ENCODE peak calls at places on chromosomes 4 and X, in five cellular contexts. N is PC-9, F is HepG2, Z is HCT116, X is astrocyte. I is an unnamed sample.

GRCh38 chr4:86032476-86033022 is 327.3 kb downstream of the MAPK10 start:
- DNase-seq in X (peak; percentile 95), F (no peak), Z (no peak), N (peak; percentile 12), I (no peak)

GRCh38 chr4:42331914-42332368 is 65.3 kb upstream of the SHISA3 start:
- DNase-seq in N (no peak), X (peak; percentile 11), F (no peak), Z (peak; percentile 24), I (no peak)

GRCh38 chrX:54945224-54945623 is 24.6 kb downstream of the TRO start:
- DNase-seq in N (no peak), X (no peak), Z (no peak), F (no peak), I (no peak)

GRCh38 chr4:52862605-52863236 is 604 bp downstream of the RASL11B start:
- DNase-seq in N (no peak), Z (no peak), X (no peak), F (no peak), I (no peak)

GRCh38 chrX:7446815-7447214 is 298.9 kb upstream of the PUDP start:
- DNase-seq in X (no peak), N (peak; percentile 40), Z (no peak), F (no peak), I (no peak)

GRCh38 chrX:13167444-13168207 is 123.2 kb upstream of the FAM9C start:
- DNase-seq in X (peak; percentile 48), N (no peak), F (no peak), Z (no peak), I (peak; percentile 4)

GRCh38 chr4:7192252-7193039 is at the start of gene SORCS2:
- DNase-seq in N (peak; percentile 82), X (no peak), F (peak; percentile 12), Z (no peak), I (no peak)

GRCh38 chr4:65968873-65969272 is 298.6 kb upstream of the EPHA5 start:
- DNase-seq in Z (no peak), F (peak; percentile 10), X (peak; percentile 71), N (no peak), I (no peak)

GRCh38 chrX:131633285-131633917 is 89.5 kb downstream of the OR13H1 start:
- DNase-seq in F (peak; percentile 29), N (peak; percentile 45), X (peak; percentile 14), Z (peak; percentile 29), I (peak; percentile 51)

GRCh38 chrX:152905081-152905420 is 7.2 kb downstream of the ZNF185 start:
- DNase-seq in N (no peak), Z (no peak), X (no peak), F (no peak), I (no peak)

GRCh38 chrX:46967547-46967946 is 55.3 kb downstream of the JADE3 start:
- DNase-seq in N (no peak), X (no peak), Z (no peak), F (no peak), I (peak; percentile 33)

GRCh38 chr4:82561745-82562552 is at the start of gene TMEM150C:
- DNase-seq in N (peak; percentile 18), F (no peak), X (peak; percentile 3), Z (no peak), I (no peak)

GRCh38 chr4:186900232-186900900 is 176.7 kb upstream of the FAT1 start:
- DNase-seq in F (no peak), X (peak; percentile 88), Z (no peak), N (no peak), I (no peak)

GRCh38 chrX:47854474-47854873 is 17.8 kb downstream of the ZNF81 start:
- DNase-seq in F (no peak), Z (no peak), X (no peak), N (no peak), I (peak; percentile 22)

GRCh38 chr4:57154191-57154590 is 44.0 kb upstream of the IGFBP7 start:
- DNase-seq in N (no peak), F (no peak), X (peak; percentile 54), Z (no peak), I (no peak)

GRCh38 chr4:76011018-76011670 is 3.8 kb upstream of the CXCL9 start:
- DNase-seq in F (no peak), X (no peak), N (no peak), Z (no peak), I (no peak)

GRCh38 chr4:161799687-161800086 is 364.1 kb downstream of the FSTL5 start:
- DNase-seq in N (no peak), Z (no peak), F (peak; percentile 52), X (peak; percentile 47), I (no peak)

GRCh38 chrX:1185556-1185955 is 26.9 kb downstream of the CRLF2 start:
- DNase-seq in Z (no peak), F (no peak), N (no peak), X (no peak), I (no peak)

GRCh38 chr4:150591284-150591874 is 9.4 kb downstream of the MAB21L2 start:
- DNase-seq in F (peak; percentile 25), N (no peak), Z (no peak), X (no peak), I (no peak)

GRCh38 chr4:7266525-7267292 is 74.4 kb downstream of the SORCS2 start:
- DNase-seq in Z (peak; percentile 32), N (peak; percentile 42), F (no peak), X (peak; percentile 92), I (no peak)

GRCh38 chrX:107674480-107675364 is 46.4 kb downstream of the PRPS1 start:
- DNase-seq in N (peak; percentile 39), F (no peak), Z (no peak), X (peak; percentile 17), I (peak; percentile 11)

GRCh38 chr4:152676052-152676854 is 3.5 kb downstream of the TMEM154 start:
- DNase-seq in Z (no peak), X (no peak), F (no peak), N (no peak), I (peak; percentile 37)
- H3K79me2 ChIP-seq in Z (no peaks in the 10 kb centered on the region), X (peaks cover 3% of the 10 kb centered on the region), F (no peaks in the 10 kb centered on the region), N (peaks cover 6% of the 10 kb centered on the region), I (peaks cover 31% of the 10 kb centered on the region)

GRCh38 chr4:176277162-176277904 is 8.3 kb upstream of the ASB5 start:
- DNase-seq in N (peak; percentile 48), Z (peak; percentile 39), X (peak; percentile 36), F (peak; percentile 39), I (peak; percentile 51)
- TF ChIP-seq CTCF in N (peak; percentile 52), Z (peak; percentile 51), X (peak; percentile 65), F (peak; percentile 52), I (peak; percentile 74)

DNA sequence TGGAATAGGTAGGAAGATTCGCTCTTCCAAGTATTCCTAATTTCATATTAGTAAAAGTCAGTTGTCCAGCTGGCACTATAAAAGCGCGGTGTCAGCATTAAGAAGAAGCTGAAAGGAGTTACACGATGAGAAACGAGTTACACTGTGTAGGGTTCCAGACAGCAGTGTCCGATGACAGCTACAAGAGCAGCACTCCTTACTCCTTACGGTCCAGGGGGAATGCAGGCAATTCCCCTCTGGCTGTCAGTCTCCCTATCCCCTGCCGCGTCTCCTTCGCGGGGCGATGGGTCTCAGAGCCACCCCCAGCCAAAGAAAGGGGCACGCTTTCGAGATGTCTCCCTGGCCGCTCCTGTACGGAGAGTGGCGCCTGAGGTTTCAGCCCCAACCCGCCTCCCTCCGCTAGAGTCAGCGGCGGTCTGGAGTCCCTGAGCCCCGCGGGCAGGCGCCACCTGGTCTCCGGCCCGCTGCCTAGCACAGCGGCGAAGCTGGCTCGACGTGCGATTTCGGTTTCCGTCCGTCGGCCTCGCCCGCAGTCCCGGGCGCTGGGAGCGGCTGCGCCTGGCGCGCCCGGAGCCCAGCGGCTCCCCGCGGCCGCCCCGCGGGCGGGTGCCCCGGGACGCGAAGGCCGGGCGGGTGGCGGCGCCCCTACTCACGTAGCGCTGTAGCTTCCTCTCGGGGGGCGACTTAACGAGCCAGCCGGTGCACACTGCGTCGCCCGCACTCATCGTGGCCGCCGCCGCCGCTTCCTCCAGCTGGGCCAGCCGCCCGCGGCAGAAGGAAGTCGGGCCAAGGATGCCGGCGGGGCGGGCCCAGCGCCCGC is at the start of gene GAB3:
- DNase-seq in N (peak; percentile 30), X (no peak), F (no peak), Z (no peak), I (no peak)
- H3K79me2 ChIP-seq in N (no peaks in the 10 kb centered on the region), X (no peaks in the 10 kb centered on the region), F (no peaks in the 10 kb centered on the region), Z (no peaks in the 10 kb centered on the region), I (no peaks in the 10 kb centered on the region)

GRCh38 chrX:9728271-9728670 is 37.4 kb downstream of the GPR143 start:
- DNase-seq in X (no peak), F (no peak), Z (no peak), N (no peak), I (peak; percentile 11)
- TF ChIP-seq CTCF in X (no peak), F (no peak), Z (no peak), N (no peak), I (no peak)

I was measured in OCI-LY7.